ENCODE peak calls at places on chromosomes 7 and 10, in four cellular contexts. One of them, this sample, is unnamed.

GRCh38 chr10:132820056-132820455 is 34.1 kb upstream of the NKX6-2 start:
- DNase-seq in stimulated activated CD4-positive, alpha-beta T cell treated with anti-CD3 and anti-CD28 coated beads, Interleukin-15, amount 100 ng/mL, for 24 hours: no peak
- DNase-seq in NCI-H1417: no peak
- DNase-seq in AG04450: no peak
- DNase-seq in this sample: no peak

GRCh38 chr7:139687980-139688632 is 89.7 kb downstream of the HIPK2 start:
- DNase-seq in stimulated activated CD4-positive, alpha-beta T cell treated with anti-CD3 and anti-CD28 coated beads, Interleukin-15, amount 100 ng/mL, for 24 hours: no peak
- DNase-seq in NCI-H1417: no peak
- DNase-seq in AG04450: no peak
- DNase-seq in this sample: no peak

GRCh38 chr7:25669300-25669781 is 441.1 kb upstream of the NPVF start:
- DNase-seq in stimulated activated CD4-positive, alpha-beta T cell treated with anti-CD3 and anti-CD28 coated beads, Interleukin-15, amount 100 ng/mL, for 24 hours: no peak
- DNase-seq in NCI-H1417: no peak
- DNase-seq in AG04450: no peak
- DNase-seq in this sample: peak; percentile 54

GRCh38 chr7:155804897-155805825 is 7.1 kb downstream of the SHH start:
- DNase-seq in stimulated activated CD4-positive, alpha-beta T cell treated with anti-CD3 and anti-CD28 coated beads, Interleukin-15, amount 100 ng/mL, for 24 hours: peak; percentile 76
- DNase-seq in NCI-H1417: peak; percentile 68
- DNase-seq in AG04450: no peak
- DNase-seq in this sample: peak; percentile 36

GRCh38 chr7:90706067-90706716 is 110.1 kb downstream of the CDK14 start:
- DNase-seq in stimulated activated CD4-positive, alpha-beta T cell treated with anti-CD3 and anti-CD28 coated beads, Interleukin-15, amount 100 ng/mL, for 24 hours: no peak
- DNase-seq in NCI-H1417: no peak
- DNase-seq in AG04450: no peak
- DNase-seq in this sample: no peak

GRCh38 chr7:977326-978048 is 2.1 kb upstream of the COX19 start:
- DNase-seq in stimulated activated CD4-positive, alpha-beta T cell treated with anti-CD3 and anti-CD28 coated beads, Interleukin-15, amount 100 ng/mL, for 24 hours: no peak
- DNase-seq in NCI-H1417: no peak
- DNase-seq in AG04450: no peak
- DNase-seq in this sample: no peak

GRCh38 chr7:13986208-13986607 is 3.3 kb downstream of the ETV1 start:
- DNase-seq in stimulated activated CD4-positive, alpha-beta T cell treated with anti-CD3 and anti-CD28 coated beads, Interleukin-15, amount 100 ng/mL, for 24 hours: no peak
- DNase-seq in NCI-H1417: no peak
- DNase-seq in AG04450: no peak
- DNase-seq in this sample: peak; percentile 76

GRCh38 chr10:50563906-50564305 is 59.9 kb downstream of the SGMS1 start:
- DNase-seq in stimulated activated CD4-positive, alpha-beta T cell treated with anti-CD3 and anti-CD28 coated beads, Interleukin-15, amount 100 ng/mL, for 24 hours: no peak
- DNase-seq in NCI-H1417: no peak
- DNase-seq in AG04450: no peak
- DNase-seq in this sample: no peak

GRCh38 chr10:119473715-119474230 is 68.7 kb downstream of the RGS10 start:
- DNase-seq in stimulated activated CD4-positive, alpha-beta T cell treated with anti-CD3 and anti-CD28 coated beads, Interleukin-15, amount 100 ng/mL, for 24 hours: no peak
- DNase-seq in NCI-H1417: no peak
- DNase-seq in AG04450: no peak
- DNase-seq in this sample: no peak

GRCh38 chr10:94992811-94993210 is 54.4 kb downstream of the CYP2C9 start:
- DNase-seq in stimulated activated CD4-positive, alpha-beta T cell treated with anti-CD3 and anti-CD28 coated beads, Interleukin-15, amount 100 ng/mL, for 24 hours: no peak
- DNase-seq in NCI-H1417: no peak
- DNase-seq in AG04450: no peak
- DNase-seq in this sample: no peak